ENCODE peak calls at places on chromosomes 1 and 21, in nine cellular contexts. F is pancreas; B is K562; R is lower lobe of right lung; C is CD4-positive, CD25-positive, alpha-beta regulatory T cell; W is endodermal cell; H is sigmoid colon; A is CD8-positive, alpha-beta T cell; U is fibroblast of lung. Z is an unnamed sample.

GRCh38 chr1:186930248-186930647 is 101.5 kb downstream of the PLA2G4A start:
- DNase-seq in A (no peak), C (no peak), H (no peak), F (no peak), W (no peak), R (no peak), B (no peak), U (peak; percentile 25), Z (no peak)

GRCh38 chr1:16981269-16981849 is 939 bp upstream of the MFAP2 start:
- DNase-seq in R (no peak), H (no peak), B (no peak), U (peak; percentile 96), F (no peak), W (no peak), C (no peak), A (no peak), Z (no peak)

GRCh38 chr21:15080504-15080903 is 15.7 kb upstream of the NRIP1 start:
- DNase-seq in A (no peak), R (no peak), B (no peak), F (no peak), C (no peak), U (no peak), W (no peak), H (no peak), Z (no peak)

GRCh38 chr1:149962039-149962647 is 25.5 kb upstream of the MTMR11 start:
- DNase-seq in C (peak; percentile 64), R (peak; percentile 54), U (peak; percentile 75), A (no peak), F (no peak), H (no peak), B (peak; percentile 68), W (peak; percentile 78), Z (peak; percentile 59)

GRCh38 chr1:247322849-247323586 is 8.6 kb downstream of the ZNF496 start:
- DNase-seq in H (no peak), A (no peak), F (no peak), C (no peak), R (no peak), U (no peak), W (no peak), B (no peak), Z (no peak)

GRCh38 chr1:160058087-160058486 is 11.9 kb downstream of the KCNJ10 start:
- DNase-seq in A (no peak), C (no peak), R (no peak), H (no peak), F (no peak), W (peak; percentile 49), U (no peak), B (peak; percentile 32), Z (no peak)

GRCh38 chr21:33069243-33069642 is 698 bp upstream of the OLIG1 start:
- DNase-seq in R (no peak), W (no peak), C (no peak), H (no peak), U (no peak), F (no peak), A (no peak), B (no peak), Z (no peak)

GRCh38 chr1:229228522-229228921 is 42.4 kb upstream of the RAB4A start:
- DNase-seq in F (no peak), R (no peak), U (no peak), W (no peak), H (peak; percentile 40), B (no peak), C (no peak), A (no peak), Z (no peak)

GRCh38 chr1:48831579-48831978 is 54.9 kb upstream of the BEND5 start:
- DNase-seq in A (no peak), F (no peak), W (no peak), R (no peak), B (no peak), U (no peak), C (no peak), H (no peak), Z (no peak)

GRCh38 chr1:55594701-55595100 is 379.5 kb upstream of the USP24 start:
- DNase-seq in B (no peak), F (no peak), A (no peak), R (no peak), H (no peak), U (no peak), C (no peak), W (no peak), Z (no peak)

GRCh38 chr1:233629305-233629935 is 15.5 kb downstream of the KCNK1 start:
- DNase-seq in U (no peak), W (peak; percentile 40), C (no peak), B (no peak), R (no peak), F (no peak), H (no peak), A (no peak), Z (no peak)

GRCh38 chr21:38350681-38351080 is 93.9 kb downstream of the KCNJ15 start:
- DNase-seq in H (no peak), B (no peak), W (peak; percentile 35), U (no peak), R (peak; percentile 59), A (no peak), F (no peak), C (no peak), Z (no peak)

GRCh38 chr1:109214695-109215623 is 1.2 kb downstream of the SARS1 start:
- DNase-seq in C (peak; percentile 14), A (no peak), B (peak; percentile 47), U (peak; percentile 89), H (peak; percentile 75), R (no peak), W (no peak), F (no peak), Z (no peak)

GRCh38 chr1:218498061-218498938 is 153.2 kb downstream of the TGFB2 start:
- DNase-seq in W (no peak), C (no peak), A (no peak), B (no peak), U (peak; percentile 83), H (no peak), F (no peak), R (no peak), Z (no peak)

GRCh38 chr1:35554261-35555211 is 2.7 kb downstream of the KIAA0319L start:
- DNase-seq in U (no peak), B (no peak), W (no peak), H (no peak), F (no peak), A (no peak), C (no peak), R (no peak), Z (no peak)

GRCh38 chr1:40982721-40983120 is 3.2 kb downstream of the CTPS1 start:
- DNase-seq in B (no peak), R (no peak), C (no peak), F (no peak), W (no peak), U (peak; percentile 47), A (no peak), H (no peak), Z (no peak)

GRCh38 chr1:24450857-24451397 is 35.3 kb downstream of the NIPAL3 start:
- DNase-seq in R (no peak), W (no peak), H (no peak), U (no peak), F (no peak), B (no peak), A (no peak), C (no peak), Z (no peak)
- H3K4me1 ChIP-seq in R (no peaks in the 10 kb centered on the region), W (no peaks in the 10 kb centered on the region), H (no peaks in the 10 kb centered on the region), U (no peaks in the 10 kb centered on the region), F (no peaks in the 10 kb centered on the region), B (no peaks in the 10 kb centered on the region), A (no peaks in the 10 kb centered on the region), C (no peaks in the 10 kb centered on the region), Z (no peaks in the 10 kb centered on the region)

GRCh38 chr1:10773376-10773775 is 23.1 kb downstream of the CASZ1 start:
- DNase-seq in F (no peak), C (no peak), B (no peak), W (no peak), U (no peak), R (peak; percentile 35), A (no peak), H (no peak), Z (no peak)
- H3K4me1 ChIP-seq in F (no peaks in the 10 kb centered on the region), C (no peaks in the 10 kb centered on the region), B (no peaks in the 10 kb centered on the region), W (no peaks in the 10 kb centered on the region), U (no peaks in the 10 kb centered on the region), R (peaks cover under 1% of the 10 kb centered on the region), A (no peaks in the 10 kb centered on the region), H (peaks cover 43% of the 10 kb centered on the region), Z (no peaks in the 10 kb centered on the region)

GRCh38 chr1:111214884-111215283 is 12.6 kb upstream of the CHI3L2 start:
- DNase-seq in W (no peak), F (no peak), B (no peak), A (no peak), U (no peak), H (no peak), R (no peak), C (no peak), Z (peak; percentile 65)

GRCh38 chr1:111214086-111214801 is 13.3 kb upstream of the CHI3L2 start:
- DNase-seq in H (no peak), B (no peak), A (no peak), F (no peak), R (no peak), C (no peak), U (peak; percentile 26), W (no peak), Z (no peak)

GRCh38 chr1:111209622-111210021 is 9.2 kb upstream of the DENND2D start:
- DNase-seq in F (no peak), C (no peak), B (no peak), A (no peak), H (no peak), U (no peak), W (no peak), R (no peak), Z (no peak)

GRCh38 chr1:111213412-111213811 is 13.0 kb upstream of the DENND2D start:
- DNase-seq in W (no peak), U (no peak), A (no peak), R (peak; percentile 65), B (no peak), H (no peak), C (no peak), F (no peak), Z (no peak)

GRCh38 chr1:111212634-111213335 is 12.3 kb upstream of the DENND2D start:
- DNase-seq in A (no peak), C (no peak), R (no peak), H (no peak), F (no peak), U (no peak), W (peak; percentile 75), B (no peak), Z (no peak)
- H3K4me1 ChIP-seq in A (peaks cover 61% of the 10 kb centered on the region), C (peaks cover 53% of the 10 kb centered on the region), R (peaks cover 32% of the 10 kb centered on the region), H (no peaks in the 10 kb centered on the region), F (no peaks in the 10 kb centered on the region), U (no peaks in the 10 kb centered on the region), W (peaks cover 18% of the 10 kb centered on the region), B (peaks cover 10% of the 10 kb centered on the region), Z (peaks cover 52% of the 10 kb centered on the region)

DNA sequence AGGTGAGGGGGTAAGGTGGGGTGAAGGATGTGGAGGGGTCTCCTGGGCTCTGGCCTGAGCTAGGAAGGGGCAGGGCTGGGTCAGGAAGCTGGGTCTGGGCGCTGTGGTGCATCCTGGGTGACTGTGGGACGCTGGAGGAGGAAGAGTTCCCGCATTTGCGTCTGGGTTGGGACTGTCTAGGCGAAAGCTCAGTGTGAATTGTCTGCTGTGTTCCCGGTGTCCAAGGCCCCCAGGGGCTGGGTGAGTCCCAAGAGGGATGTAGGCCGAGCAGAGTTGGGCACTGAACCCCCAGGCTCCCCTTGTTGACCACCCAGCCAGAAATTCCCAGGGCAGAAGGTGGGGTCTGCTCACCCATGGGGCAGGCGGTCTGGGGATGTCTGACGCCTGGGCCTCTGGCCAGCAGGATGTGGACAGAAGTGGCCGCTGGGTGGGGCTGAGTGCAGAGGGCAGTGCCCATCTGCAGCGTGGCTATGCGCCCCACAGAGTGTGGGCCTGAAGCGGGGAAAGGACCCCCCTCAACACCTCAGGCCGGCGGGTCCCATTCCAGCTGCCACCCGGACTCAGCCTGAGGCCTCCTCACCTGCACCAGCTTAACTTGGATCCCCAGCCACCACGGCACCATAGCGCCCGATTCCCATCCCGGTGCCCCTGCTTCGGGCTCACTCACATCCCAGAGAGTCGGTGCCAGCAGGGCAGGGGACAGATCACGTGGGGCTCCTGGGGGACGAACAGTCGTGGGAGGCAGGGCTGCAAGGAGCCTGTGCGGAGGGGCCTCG is 36.9 kb upstream of the POFUT2 start:
- DNase-seq in R (peak; percentile 36), B (no peak), F (peak; percentile 61), A (no peak), C (no peak), H (peak; percentile 67), U (no peak), W (peak; percentile 79), Z (no peak)
- H3K4me1 ChIP-seq in R (peaks cover 43% of the 10 kb centered on the region), B (no peaks in the 10 kb centered on the region), F (no peaks in the 10 kb centered on the region), A (peaks cover 41% of the 10 kb centered on the region), C (peaks cover 17% of the 10 kb centered on the region), H (peaks cover 31% of the 10 kb centered on the region), U (peaks cover 19% of the 10 kb centered on the region), W (peaks cover 14% of the 10 kb centered on the region), Z (no peaks in the 10 kb centered on the region)